ENCODE peak calls at places on chromosomes 1 and 21, in five cellular contexts. G is HFF-Myc, O is heart right ventricle, V is neural crest cell, K is lower lobe of right lung. M is an unnamed sample.

GRCh38 chr21:33871171-33871570 is 44.4 kb downstream of the ATP5PO start:
- DNase-seq in O (no peak), K (no peak), G (no peak), V (no peak), M (no peak)

GRCh38 chr1:17696417-17697301 is 58.5 kb upstream of the ACTL8 start:
- DNase-seq in K (no peak), V (no peak), O (no peak), G (peak), M (no peak)

GRCh38 chr1:22831729-22832413 is 121.2 kb downstream of the EPHB2 start:
- DNase-seq in K (peak), G (peak), V (no peak), O (no peak), M (no peak)

GRCh38 chr1:229430761-229431269 is 3.1 kb downstream of the ACTA1 start:
- DNase-seq in O (peak), V (peak), K (peak), G (no peak), M (peak)

GRCh38 chr1:218350909-218351616 is 5.9 kb downstream of the TGFB2 start:
- DNase-seq in O (no peak), K (no peak), G (no peak), V (no peak), M (no peak)

GRCh38 chr1:20430355-20431290 is 55.4 kb downstream of the CAMK2N1 start:
- DNase-seq in O (peak), G (no peak), V (peak), K (no peak), M (peak)

GRCh38 chr1:102466487-102466886 is 469.8 kb upstream of the OLFM3 start:
- DNase-seq in G (no peak), V (no peak), K (no peak), O (no peak), M (no peak)

GRCh38 chr1:211654838-211655787 is 20.3 kb downstream of the NEK2 start:
- DNase-seq in G (peak), O (peak), V (peak), K (peak), M (peak)

GRCh38 chr1:48776400-48777218 is at the start of gene BEND5:
- DNase-seq in K (peak), V (peak), O (peak), G (no peak), M (peak)

GRCh38 chr1:53599461-53599860 is 139.5 kb downstream of the GLIS1 start:
- DNase-seq in O (no peak), G (no peak), K (no peak), V (no peak), M (no peak)

GRCh38 chr1:108010581-108010980 is 45.6 kb upstream of the VAV3 start:
- DNase-seq in K (no peak), G (no peak), O (no peak), V (no peak), M (no peak)

GRCh38 chr1:118958937-118959631 is 29.1 kb downstream of the TBX15 start:
- DNase-seq in O (no peak), G (no peak), V (no peak), K (no peak), M (no peak)

GRCh38 chr1:44100183-44100582 is 18.4 kb upstream of the KLF17 start:
- DNase-seq in O (no peak), V (no peak), G (no peak), K (no peak), M (no peak)

GRCh38 chr1:44105810-44106209 is 12.8 kb upstream of the KLF17 start:
- DNase-seq in V (no peak), O (no peak), G (no peak), K (no peak), M (no peak)

GRCh38 chr1:44101356-44101755 is 17.3 kb upstream of the KLF17 start:
- DNase-seq in G (no peak), O (no peak), V (no peak), K (no peak), M (no peak)

GRCh38 chr1:44108241-44108640 is 10.4 kb upstream of the KLF17 start:
- DNase-seq in V (no peak), O (no peak), K (no peak), G (no peak), M (no peak)

GRCh38 chr1:44103270-44104131 is 15.1 kb upstream of the KLF17 start:
- DNase-seq in V (peak), O (no peak), K (no peak), G (no peak), M (peak)
- TF ChIP-seq CTCF in V (peak), O (no peak), K (no peak), G (peak), M (peak)

GRCh38 chr1:221543529-221544120 is 198.3 kb downstream of the DUSP10 start:
- DNase-seq in K (no peak), G (peak), V (no peak), O (no peak), M (no peak)
- TF ChIP-seq CTCF in K (peak), G (peak), V (peak), O (peak), M (peak)

GRCh38 chr1:232470711-232471110 is 159.2 kb downstream of the SIPA1L2 start:
- DNase-seq in O (no peak), K (no peak), G (no peak), V (no peak), M (no peak)

GRCh38 chr1:232463226-232463625 is 166.7 kb downstream of the SIPA1L2 start:
- DNase-seq in V (no peak), G (no peak), K (no peak), O (no peak), M (no peak)

GRCh38 chr1:232464325-232464724 is 165.6 kb downstream of the SIPA1L2 start:
- DNase-seq in V (no peak), K (no peak), G (no peak), O (no peak), M (no peak)

GRCh38 chr1:232468249-232468648 is 161.7 kb downstream of the SIPA1L2 start:
- DNase-seq in V (no peak), O (no peak), G (no peak), K (no peak), M (no peak)

GRCh38 chr1:232467073-232467760 is 162.7 kb downstream of the SIPA1L2 start:
- DNase-seq in O (no peak), G (no peak), K (no peak), V (no peak), M (no peak)
- TF ChIP-seq CTCF in O (no peak), G (no peak), K (no peak), V (peak), M (no peak)

GRCh38 chr1:67804710-67805109 is 28.6 kb downstream of the GNG12 start:
- DNase-seq in K (no peak), V (no peak), O (no peak), G (no peak), M (no peak)
- TF ChIP-seq CTCF in K (no peak), V (no peak), O (no peak), G (peak), M (peak)

GRCh38 chr21:30468912-30469812 is 11.0 kb downstream of the KRTAP19-1 start:
- DNase-seq in G (no peak), V (no peak), K (no peak), O (no peak), M (no peak)

DNA sequence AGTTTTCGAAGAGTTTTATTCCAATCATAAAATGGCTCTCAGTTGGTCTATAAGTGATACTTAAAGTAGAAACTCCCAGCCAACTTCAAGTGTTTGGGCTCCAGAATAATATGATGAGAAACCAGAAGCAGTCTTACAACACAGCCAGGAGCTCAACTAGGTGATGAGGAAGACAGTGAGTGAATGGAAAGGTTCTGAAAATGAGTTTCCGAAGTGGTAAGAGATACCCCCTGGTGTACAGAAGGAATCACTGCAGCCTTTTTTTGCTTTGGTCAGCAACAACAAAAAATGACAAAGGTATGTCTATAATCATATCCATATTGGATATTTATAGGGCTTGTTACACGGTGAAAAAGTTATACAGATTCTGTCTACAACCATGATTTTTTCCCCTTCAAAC is 16.5 kb downstream of the KRTAP19-1 start:
- DNase-seq in G (no peak), O (no peak), V (no peak), K (no peak), M (no peak)
- TF ChIP-seq CTCF in G (peak), O (peak), V (peak), K (no peak), M (peak)

GRCh38 chr1:172532700-172533510 is at the start of gene SUCO:
- DNase-seq in G (peak), O (peak), V (peak), K (peak), M (peak)
- TF ChIP-seq CTCF in G (no peak), O (peak), V (peak), K (peak), M (peak)

DNA sequence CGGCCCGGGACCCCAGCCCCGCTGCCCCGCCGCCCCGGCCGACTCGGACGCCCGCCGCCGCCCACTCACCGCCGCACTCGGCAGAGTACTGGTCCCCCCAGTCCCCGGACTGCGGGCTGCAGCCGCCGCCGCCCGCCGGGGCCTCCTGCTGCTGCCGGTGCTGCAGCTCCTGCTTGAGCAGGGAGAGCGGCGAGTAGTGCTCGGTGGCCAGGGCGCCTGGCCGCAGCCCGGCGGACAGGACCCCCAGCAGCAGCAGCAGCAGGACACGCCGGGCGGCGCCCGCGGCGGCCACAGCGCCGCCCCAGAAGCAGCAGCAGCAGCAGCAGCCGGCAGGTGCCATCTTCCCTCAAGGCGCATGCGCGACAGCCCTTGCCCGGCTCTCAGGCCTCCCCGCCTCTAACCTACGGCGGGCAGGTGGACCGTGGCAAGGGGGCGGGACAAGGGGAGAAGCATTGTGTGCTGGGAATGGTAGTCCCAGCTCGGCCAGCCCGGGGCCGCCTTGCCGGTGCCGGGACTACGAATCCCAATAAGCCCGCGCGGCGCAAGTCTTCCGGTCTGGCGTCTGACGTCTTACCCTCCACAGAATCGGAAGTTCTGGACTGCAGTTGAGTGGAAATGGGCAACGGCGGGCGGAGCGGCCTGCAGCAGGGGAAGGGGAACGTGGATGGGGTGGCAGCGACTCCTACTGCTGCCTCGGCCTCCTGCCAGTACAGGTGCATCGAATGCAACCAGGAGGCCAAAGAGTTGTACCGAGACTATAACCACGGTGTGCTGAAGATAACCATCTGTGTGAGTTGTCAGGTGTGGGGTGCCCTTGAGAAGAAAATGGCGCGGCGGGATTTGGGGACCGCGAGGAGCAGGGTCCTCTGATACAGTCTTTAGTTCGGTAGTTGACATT is at the start of the genes ARV1 and TTC13:
- DNase-seq in V (peak), K (peak), O (peak), G (peak), M (peak)
- TF ChIP-seq CTCF in V (peak), K (peak), O (peak), G (no peak), M (peak)